ENCODE peak calls at places on chromosomes 12 and 14, in ten cellular contexts. One of them, this sample, is unnamed.
A peak's percentile ranks its signal among the peaks of the same experiment; 100 is the strongest.

GRCh38 chr14:29755311-29756052 is 172.2 kb downstream of the PRKD1 start:
- DNase-seq in KBM-7: no peak
- DNase-seq in skeletal muscle cell: no peak
- DNase-seq in SK-N-SH: no peak
- DNase-seq in T1000: no peak
- DNase-seq in iPS-NIHi11: no peak
- DNase-seq in Peyer's patch: no peak
- DNase-seq in T-helper 1 cell: no peak
- DNase-seq in NCI-H510A treated with DMSO at 0.1 percent for 48 hours: no peak
- DNase-seq in naive B cell: no peak
- DNase-seq in this sample: no peak

GRCh38 chr14:32495435-32495734 is 166.3 kb downstream of the AKAP6 start:
- DNase-seq in SK-N-SH: no peak
- DNase-seq in naive B cell: no peak
- DNase-seq in Peyer's patch: no peak
- DNase-seq in T-helper 1 cell: no peak
- DNase-seq in NCI-H510A treated with DMSO at 0.1 percent for 48 hours: no peak
- DNase-seq in iPS-NIHi11: no peak
- DNase-seq in KBM-7: no peak
- DNase-seq in T1000: no peak
- DNase-seq in skeletal muscle cell: no peak
- DNase-seq in this sample: no peak

GRCh38 chr14:37088356-37088755 is 84.0 kb downstream of the SLC25A21 start:
- DNase-seq in T1000: no peak
- DNase-seq in SK-N-SH: no peak
- DNase-seq in T-helper 1 cell: no peak
- DNase-seq in iPS-NIHi11: no peak
- DNase-seq in naive B cell: no peak
- DNase-seq in Peyer's patch: no peak
- DNase-seq in skeletal muscle cell: no peak
- DNase-seq in NCI-H510A treated with DMSO at 0.1 percent for 48 hours: no peak
- DNase-seq in KBM-7: no peak
- DNase-seq in this sample: no peak

GRCh38 chr12:53938276-53939140 is at the start of gene HOXC13:
- DNase-seq in naive B cell: no peak
- DNase-seq in Peyer's patch: no peak
- DNase-seq in KBM-7: peak; percentile 42
- DNase-seq in T1000: peak; percentile 99
- DNase-seq in T-helper 1 cell: no peak
- DNase-seq in SK-N-SH: peak; percentile 86
- DNase-seq in iPS-NIHi11: peak; percentile 91
- DNase-seq in NCI-H510A treated with DMSO at 0.1 percent for 48 hours: peak; percentile 90
- DNase-seq in skeletal muscle cell: peak; percentile 49
- DNase-seq in this sample: peak; percentile 90

GRCh38 chr14:50846171-50846880 is 15.4 kb upstream of the NIN start:
- DNase-seq in T-helper 1 cell: no peak
- DNase-seq in T1000: peak; percentile 41
- DNase-seq in Peyer's patch: no peak
- DNase-seq in naive B cell: no peak
- DNase-seq in iPS-NIHi11: no peak
- DNase-seq in NCI-H510A treated with DMSO at 0.1 percent for 48 hours: no peak
- DNase-seq in KBM-7: no peak
- DNase-seq in SK-N-SH: no peak
- DNase-seq in skeletal muscle cell: peak; percentile 69
- DNase-seq in this sample: no peak

GRCh38 chr12:64826234-64826633 is 1.8 kb downstream of the TBC1D30 start:
- DNase-seq in iPS-NIHi11: peak; percentile 84
- DNase-seq in Peyer's patch: peak; percentile 63
- DNase-seq in T1000: no peak
- DNase-seq in skeletal muscle cell: no peak
- DNase-seq in naive B cell: no peak
- DNase-seq in NCI-H510A treated with DMSO at 0.1 percent for 48 hours: peak; percentile 92
- DNase-seq in KBM-7: peak; percentile 51
- DNase-seq in SK-N-SH: peak; percentile 26
- DNase-seq in T-helper 1 cell: no peak
- DNase-seq in this sample: peak; percentile 83

GRCh38 chr12:30863839-30864238 is 62.7 kb upstream of the TSPAN11 start:
- DNase-seq in naive B cell: no peak
- DNase-seq in SK-N-SH: no peak
- DNase-seq in NCI-H510A treated with DMSO at 0.1 percent for 48 hours: no peak
- DNase-seq in T-helper 1 cell: no peak
- DNase-seq in iPS-NIHi11: no peak
- DNase-seq in T1000: no peak
- DNase-seq in skeletal muscle cell: no peak
- DNase-seq in Peyer's patch: no peak
- DNase-seq in KBM-7: no peak
- DNase-seq in this sample: no peak

GRCh38 chr12:118874698-118875548 is 106.4 kb upstream of the SRRM4 start:
- DNase-seq in T1000: no peak
- DNase-seq in skeletal muscle cell: no peak
- DNase-seq in KBM-7: no peak
- DNase-seq in naive B cell: no peak
- DNase-seq in T-helper 1 cell: no peak
- DNase-seq in Peyer's patch: no peak
- DNase-seq in SK-N-SH: no peak
- DNase-seq in iPS-NIHi11: peak; percentile 75
- DNase-seq in NCI-H510A treated with DMSO at 0.1 percent for 48 hours: peak; percentile 83
- DNase-seq in this sample: peak; percentile 31

GRCh38 chr12:6546016-6546415 is 9.8 kb downstream of the IFFO1 start:
- DNase-seq in Peyer's patch: no peak
- DNase-seq in T1000: no peak
- DNase-seq in iPS-NIHi11: no peak
- DNase-seq in SK-N-SH: no peak
- DNase-seq in NCI-H510A treated with DMSO at 0.1 percent for 48 hours: no peak
- DNase-seq in T-helper 1 cell: no peak
- DNase-seq in skeletal muscle cell: no peak
- DNase-seq in naive B cell: no peak
- DNase-seq in KBM-7: no peak
- DNase-seq in this sample: no peak